ENCODE peak calls at places on chromosome 14, in ten cellular contexts. W is GM12865; I is AG09319; V is left ventricle myocardium inferior; U is foreskin fibroblast; M is mammary epithelial cell; Z is activated CD8-positive, alpha-beta T cell treated with anti-CD3 and anti-CD28 coated beads for 36 hours; C is D721Med; E is heart left ventricle; J is stomach. A is an unnamed sample.

GRCh38 chr14:23430733-23431105 is 4.7 kb downstream of the MYH7 start:
- DNase-seq in I (no peak), W (no peak), V (no peak), Z (peak; percentile 8), J (no peak), M (no peak), C (no peak), E (no peak), U (peak; percentile 14), A (no peak)

GRCh38 chr14:23555882-23556699 is at the start of gene THTPA:
- DNase-seq in C (peak; percentile 95), E (peak; percentile 97), Z (peak; percentile 98), I (peak; percentile 53), U (peak; percentile 97), W (peak; percentile 95), M (peak; percentile 84), V (peak; percentile 94), J (peak; percentile 94), A (peak; percentile 93)

GRCh38 chr14:56659361-56659760 is 79.8 kb downstream of the TMEM260 start:
- DNase-seq in V (no peak), W (no peak), J (no peak), I (no peak), C (peak; percentile 56), Z (no peak), U (no peak), E (no peak), M (no peak), A (no peak)

GRCh38 chr14:101563654-101564443 is 2.6 kb downstream of the DIO3 start:
- DNase-seq in C (no peak), Z (no peak), J (no peak), M (no peak), E (peak; percentile 39), V (no peak), W (no peak), U (no peak), I (no peak), A (no peak)

GRCh38 chr14:70130498-70130897 is 58.3 kb downstream of the SLC8A3 start:
- DNase-seq in W (no peak), C (no peak), Z (no peak), V (no peak), M (no peak), I (no peak), J (no peak), E (no peak), U (no peak), A (no peak)

GRCh38 chr14:65074449-65075155 is 27.7 kb downstream of the MAX start:
- DNase-seq in I (no peak), M (no peak), C (no peak), Z (no peak), U (no peak), V (no peak), W (peak; percentile 7), E (no peak), J (no peak), A (no peak)

GRCh38 chr14:71318097-71318459 is 410.8 kb downstream of the PCNX1 start:
- DNase-seq in V (no peak), E (no peak), W (no peak), M (no peak), Z (no peak), U (no peak), I (no peak), C (no peak), J (no peak), A (no peak)

GRCh38 chr14:87874676-87875075 is 118.3 kb downstream of the GALC start:
- DNase-seq in M (peak; percentile 58), W (no peak), Z (no peak), J (no peak), C (no peak), U (peak; percentile 22), V (no peak), E (no peak), I (no peak), A (no peak)

GRCh38 chr14:31084385-31084784 is 58.2 kb upstream of the STRN3 start:
- DNase-seq in E (no peak), V (no peak), C (no peak), U (no peak), M (no peak), Z (no peak), I (no peak), W (peak; percentile 47), J (no peak), A (peak; percentile 49)

GRCh38 chr14:31083781-31084180 is 57.6 kb upstream of the STRN3 start:
- DNase-seq in Z (no peak), I (no peak), J (no peak), C (no peak), U (no peak), W (no peak), M (no peak), E (no peak), V (no peak), A (no peak)

GRCh38 chr14:31075144-31075543 is 49.0 kb upstream of the STRN3 start:
- DNase-seq in W (no peak), V (no peak), M (no peak), J (no peak), I (no peak), E (no peak), Z (no peak), C (no peak), U (no peak), A (no peak)

GRCh38 chr14:31080489-31080888 is 54.3 kb upstream of the STRN3 start:
- DNase-seq in E (no peak), Z (no peak), J (no peak), U (no peak), I (no peak), V (no peak), W (no peak), C (no peak), M (no peak), A (no peak)

GRCh38 chr14:31080060-31080459 is 53.9 kb upstream of the STRN3 start:
- DNase-seq in Z (no peak), C (no peak), I (peak; percentile 10), U (peak; percentile 48), V (no peak), J (no peak), E (no peak), W (no peak), M (no peak), A (no peak)
- TF ChIP-seq CTCF in Z (no peak), C (no peak), I (no peak), U (no peak), V (no peak), J (no peak), E (no peak), W (no peak), M (no peak), A (no peak)

DNA sequence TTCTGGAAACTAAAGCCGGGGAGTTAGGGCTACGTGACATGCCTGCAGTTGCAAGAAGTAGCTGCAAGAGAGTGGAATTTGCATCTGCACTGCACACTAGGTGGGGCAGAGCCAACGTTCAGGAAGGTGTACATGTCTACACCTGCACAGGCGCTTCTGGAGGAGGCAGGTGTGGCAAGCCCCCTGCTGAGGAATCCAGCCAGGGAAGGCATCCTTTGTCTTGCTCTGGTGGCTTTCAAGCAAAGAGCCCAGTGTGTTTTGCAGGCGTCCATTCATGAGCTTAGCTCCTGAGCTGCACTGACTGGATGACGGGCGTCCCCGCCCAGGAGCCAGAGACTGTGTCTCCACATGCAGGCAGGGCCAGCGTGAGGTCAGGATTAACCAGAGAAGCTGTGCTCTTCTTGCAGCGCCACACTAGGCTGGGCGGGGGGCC is 116.3 kb downstream of the ZFP36L1 start:
- DNase-seq in V (no peak), J (peak; percentile 53), M (peak; percentile 98), Z (no peak), U (no peak), I (no peak), W (no peak), E (no peak), C (no peak), A (no peak)
- TF ChIP-seq CTCF in V (no peak), J (no peak), M (peak; percentile 32), Z (no peak), U (no peak), I (no peak), W (no peak), E (no peak), C (no peak), A (no peak)

GRCh38 chr14:89807905-89808304 is 146.6 kb downstream of the EFCAB11 start:
- DNase-seq in M (no peak), W (no peak), E (no peak), Z (no peak), V (no peak), C (no peak), I (no peak), J (no peak), U (no peak), A (no peak)

GRCh38 chr14:89810101-89810500 is 144.4 kb downstream of the EFCAB11 start:
- DNase-seq in Z (no peak), M (no peak), W (no peak), E (no peak), I (no peak), V (no peak), C (no peak), J (no peak), U (peak; percentile 72), A (no peak)

GRCh38 chr14:89814126-89814525 is 140.4 kb downstream of the EFCAB11 start:
- DNase-seq in C (no peak), I (no peak), M (no peak), V (no peak), E (no peak), U (no peak), W (no peak), Z (no peak), J (no peak), A (no peak)

DNA sequence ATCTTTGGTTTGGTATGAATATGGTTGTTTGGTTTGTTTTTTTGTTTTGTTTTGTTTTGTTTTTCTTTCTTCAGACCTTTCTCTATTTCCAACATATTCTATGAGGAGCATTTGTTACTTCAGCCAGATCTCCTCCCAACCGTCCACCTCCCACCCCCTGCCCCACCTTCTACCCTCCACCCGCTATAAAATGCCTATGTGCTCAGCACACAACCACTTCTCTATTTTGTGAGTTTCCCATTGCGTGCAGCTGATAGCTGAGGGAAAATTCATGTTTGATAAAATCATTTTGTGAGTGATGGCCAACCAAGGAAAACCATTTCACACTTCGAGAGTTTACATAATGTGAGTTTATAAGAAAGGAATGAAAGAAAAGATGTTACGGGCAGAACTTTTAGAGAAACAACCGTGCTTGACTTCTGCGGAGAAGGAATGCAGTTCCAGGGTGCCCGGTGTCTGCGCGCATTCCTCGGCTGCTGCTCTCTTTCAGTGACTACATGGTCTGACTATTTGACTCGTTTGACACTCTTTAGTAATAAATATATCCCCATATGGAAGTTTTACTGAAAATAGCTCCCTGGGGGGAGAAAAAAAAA is 140.9 kb downstream of the EFCAB11 start:
- DNase-seq in W (no peak), M (no peak), U (peak; percentile 52), J (no peak), E (no peak), C (no peak), Z (no peak), I (no peak), V (peak; percentile 17), A (no peak)
- TF ChIP-seq CTCF in W (no peak), M (no peak), U (no peak), J (no peak), E (no peak), C (no peak), Z (no peak), I (no peak), V (no peak), A (no peak)

GRCh38 chr14:30331030-30331429 is 227.9 kb upstream of the G2E3 start:
- DNase-seq in C (no peak), U (no peak), Z (no peak), W (no peak), M (no peak), J (no peak), I (no peak), E (no peak), V (no peak), A (no peak)

GRCh38 chr14:30333934-30334333 is 225.0 kb upstream of the G2E3 start:
- DNase-seq in I (no peak), C (no peak), W (no peak), J (no peak), M (no peak), Z (no peak), U (no peak), V (no peak), E (no peak), A (no peak)

GRCh38 chr14:30332374-30332773 is 226.6 kb upstream of the G2E3 start:
- DNase-seq in J (no peak), V (no peak), C (no peak), U (no peak), W (no peak), M (no peak), Z (no peak), E (no peak), I (no peak), A (no peak)

DNA sequence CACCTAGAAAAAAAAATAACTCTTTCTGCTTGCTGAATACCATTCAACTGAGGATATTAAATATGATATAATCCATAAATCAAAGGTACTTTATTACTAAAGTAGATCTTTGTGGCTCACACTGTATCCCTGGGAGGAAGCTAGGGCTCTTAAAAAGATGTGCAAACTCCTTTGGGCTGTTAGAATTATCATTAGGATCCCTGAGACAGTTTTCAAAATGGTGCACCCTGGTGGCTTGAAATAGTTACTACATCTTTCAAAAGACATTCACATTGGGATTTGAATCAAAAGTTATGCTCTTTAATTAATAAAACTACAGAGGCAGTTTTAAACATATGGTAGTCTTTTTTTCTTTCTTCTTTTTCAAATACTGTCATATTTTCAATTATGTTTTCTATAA is 228.5 kb upstream of the G2E3 start:
- DNase-seq in Z (no peak), I (no peak), V (no peak), M (peak; percentile 5), E (no peak), C (no peak), W (no peak), J (no peak), U (peak; percentile 1), A (no peak)
- TF ChIP-seq CTCF in Z (peak; percentile 58), I (peak; percentile 27), V (peak; percentile 13), M (peak; percentile 54), E (no peak), C (peak; percentile 40), W (peak; percentile 24), J (no peak), U (peak; percentile 33), A (no peak)